ENCODE peak calls at places on chromosomes 13 and 19, in eight cellular contexts. W is H1, H is breast epithelium, Q is ascending aorta, R is IMR-90, Y is HFF-Myc, I is left lung, M is mucosa of descending colon. J is an unnamed sample.

GRCh38 chr19:37413243-37414084 is 42.6 kb downstream of the ZNF527 start:
- DNase-seq in Q (no peak), Y (no peak), M (no peak), W (no peak), R (no peak), I (no peak), H (no peak), J (no peak)

GRCh38 chr19:594265-594870 is 4.7 kb downstream of the HCN2 start:
- DNase-seq in H (no peak), Y (no peak), M (no peak), Q (no peak), I (no peak), R (no peak), W (no peak), J (no peak)

GRCh38 chr13:48562296-48563066 is 29.6 kb upstream of the RCBTB2 start:
- DNase-seq in W (no peak), I (no peak), R (no peak), H (no peak), Q (no peak), M (peak), Y (no peak), J (no peak)

GRCh38 chr13:110187501-110188161 is 119.3 kb downstream of the COL4A1 start:
- DNase-seq in H (no peak), R (peak), I (no peak), Q (no peak), W (no peak), M (no peak), Y (no peak), J (peak)

GRCh38 chr13:86591862-86592261 is 792.6 kb upstream of the SLITRK6 start:
- DNase-seq in Q (no peak), R (peak), H (no peak), I (no peak), Y (no peak), W (no peak), M (no peak), J (no peak)

GRCh38 chr19:50817941-50818858 is 5.4 kb downstream of the KLK1 start:
- DNase-seq in Y (no peak), Q (no peak), M (peak), H (no peak), I (no peak), W (peak), R (no peak), J (peak)

GRCh38 chr19:13234518-13234917 is 84.3 kb downstream of the IER2 start:
- DNase-seq in I (peak), Y (no peak), R (no peak), Q (no peak), H (no peak), M (peak), W (peak), J (peak)

GRCh38 chr19:58204566-58204965 is 21.7 kb downstream of the ZNF274 start:
- DNase-seq in W (no peak), I (no peak), Q (no peak), M (no peak), R (no peak), H (no peak), Y (no peak), J (no peak)

GRCh38 chr13:22114630-22115311 is 443.9 kb downstream of the FGF9 start:
- DNase-seq in R (peak), W (no peak), Y (no peak), I (no peak), H (no peak), Q (no peak), M (peak), J (no peak)

GRCh38 chr19:41753936-41754529 is 1.3 kb upstream of the CEACAM6 start:
- DNase-seq in H (no peak), R (peak), W (peak), Y (peak), Q (no peak), I (peak), M (peak), J (peak)

GRCh38 chr13:113819341-113819730 is 44.5 kb downstream of the GAS6 start:
- DNase-seq in R (no peak), Y (no peak), I (no peak), M (no peak), Q (no peak), W (no peak), H (no peak), J (no peak)

GRCh38 chr19:3645067-3645396 is 18.4 kb upstream of the CACTIN start:
- DNase-seq in W (no peak), I (no peak), R (no peak), M (no peak), Q (no peak), H (no peak), Y (no peak), J (no peak)

GRCh38 chr19:1046836-1047695 is 7.2 kb downstream of the ABCA7 start:
- DNase-seq in H (no peak), I (no peak), M (peak), W (no peak), Q (no peak), R (no peak), Y (no peak), J (no peak)

GRCh38 chr19:13974073-13974472 is 21.8 kb downstream of the DCAF15 start:
- DNase-seq in I (no peak), Q (no peak), H (no peak), R (no peak), M (peak), Y (no peak), W (peak), J (no peak)

GRCh38 chr19:3358919-3359849 is 7.2 kb upstream of the NFIC start:
- DNase-seq in R (peak), H (no peak), M (peak), Y (no peak), Q (no peak), I (peak), W (no peak), J (peak)

GRCh38 chr13:39012608-39013007 is 22.0 kb upstream of the STOML3 start:
- DNase-seq in Y (no peak), H (no peak), Q (no peak), M (no peak), I (no peak), W (peak), R (no peak), J (no peak)

GRCh38 chr13:98504371-98504963 is 72.4 kb downstream of the STK24 start:
- DNase-seq in H (no peak), M (no peak), I (no peak), R (no peak), W (no peak), Q (no peak), Y (no peak), J (no peak)

GRCh38 chr13:24694907-24695306 is 14.7 kb downstream of the ATP12A start:
- DNase-seq in M (no peak), H (no peak), R (no peak), W (no peak), Y (no peak), I (no peak), Q (no peak), J (no peak)

DNA sequence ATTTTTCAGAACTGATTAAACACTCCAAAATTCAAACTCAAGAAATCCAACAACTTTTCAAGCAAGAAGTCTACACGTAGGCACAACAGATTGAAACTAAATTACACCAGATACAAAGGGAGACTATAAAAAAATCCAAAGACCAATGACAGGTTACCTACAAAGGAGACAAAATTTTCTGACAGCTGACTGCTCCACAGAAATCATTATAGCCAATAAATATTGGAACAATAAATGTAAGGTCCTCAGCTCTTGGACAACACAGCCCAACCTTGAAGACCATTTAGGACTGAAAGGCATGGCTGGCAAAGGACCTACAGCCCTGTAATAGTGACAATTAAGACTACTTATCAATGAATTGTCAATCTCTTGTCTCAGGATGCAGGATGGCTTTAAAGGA is 15.9 kb downstream of the ZNF350 start:
- DNase-seq in W (no peak), H (no peak), M (no peak), Q (no peak), Y (no peak), I (no peak), R (no peak), J (no peak)
- H3K4me3 ChIP-seq in W (no peak), H (no peak), M (no peak), Q (peak), Y (no peak), I (no peak), R (no peak), J (no peak)

GRCh38 chr13:101417043-101417406 is 717 bp upstream of the NALCN start:
- DNase-seq in H (no peak), I (no peak), M (no peak), W (no peak), Y (no peak), R (peak), Q (no peak), J (no peak)

GRCh38 chr13:101412076-101412475 is 4.2 kb downstream of the NALCN start:
- DNase-seq in W (no peak), Q (no peak), R (no peak), M (no peak), Y (no peak), H (no peak), I (no peak), J (no peak)

GRCh38 chr13:101416181-101417042 is at the start of gene NALCN:
- DNase-seq in M (no peak), I (no peak), H (no peak), Q (no peak), Y (no peak), R (no peak), W (peak), J (peak)

GRCh38 chr13:101417501-101417900 is 1.2 kb upstream of the NALCN start:
- DNase-seq in I (no peak), W (no peak), R (no peak), M (no peak), Y (no peak), H (no peak), Q (no peak), J (no peak)

DNA sequence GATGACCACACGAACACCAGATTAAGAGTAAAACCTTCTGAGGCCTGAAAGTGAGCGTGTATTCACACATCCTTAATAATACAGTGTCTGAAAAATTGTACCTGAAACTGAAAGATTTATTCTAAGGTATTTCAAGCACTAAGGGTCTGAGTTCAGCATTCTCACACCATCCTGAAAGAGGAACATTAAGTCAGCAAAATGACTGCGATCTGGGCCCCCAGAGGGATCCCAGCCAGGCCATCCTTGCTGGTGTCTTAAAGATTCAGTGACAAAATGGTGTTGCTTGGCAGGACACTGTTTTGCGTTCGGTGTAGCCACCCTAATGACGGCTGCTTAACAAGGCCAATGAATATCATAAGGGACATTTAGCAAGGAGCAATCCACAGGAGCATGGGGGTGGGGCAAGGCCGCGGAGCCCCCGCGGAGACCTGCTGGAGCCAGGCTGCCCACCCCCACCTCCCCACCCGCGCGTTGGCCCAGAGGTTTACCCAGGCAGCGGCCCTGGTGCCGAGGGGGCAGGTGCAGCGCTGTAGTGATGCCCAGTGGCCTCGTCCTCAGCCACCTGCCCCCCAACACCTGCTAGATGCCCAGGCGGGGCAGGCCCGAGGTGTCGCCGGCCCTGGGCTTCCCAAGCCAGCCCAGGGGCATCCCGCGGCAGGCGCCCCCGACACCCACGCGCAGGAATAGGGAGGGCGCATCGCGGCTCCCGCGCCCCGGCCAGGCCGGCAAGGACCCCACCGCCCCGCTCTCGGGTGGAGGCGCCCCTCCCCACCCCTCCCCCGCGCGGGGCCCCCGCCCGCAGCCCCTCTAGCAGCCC is 742 bp downstream of the NALCN start:
- DNase-seq in Q (no peak), Y (no peak), M (no peak), I (no peak), R (no peak), H (no peak), W (peak), J (peak)
- H3K4me3 ChIP-seq in Q (peak), Y (peak), M (no peak), I (peak), R (peak), H (peak), W (peak), J (peak)

DNA sequence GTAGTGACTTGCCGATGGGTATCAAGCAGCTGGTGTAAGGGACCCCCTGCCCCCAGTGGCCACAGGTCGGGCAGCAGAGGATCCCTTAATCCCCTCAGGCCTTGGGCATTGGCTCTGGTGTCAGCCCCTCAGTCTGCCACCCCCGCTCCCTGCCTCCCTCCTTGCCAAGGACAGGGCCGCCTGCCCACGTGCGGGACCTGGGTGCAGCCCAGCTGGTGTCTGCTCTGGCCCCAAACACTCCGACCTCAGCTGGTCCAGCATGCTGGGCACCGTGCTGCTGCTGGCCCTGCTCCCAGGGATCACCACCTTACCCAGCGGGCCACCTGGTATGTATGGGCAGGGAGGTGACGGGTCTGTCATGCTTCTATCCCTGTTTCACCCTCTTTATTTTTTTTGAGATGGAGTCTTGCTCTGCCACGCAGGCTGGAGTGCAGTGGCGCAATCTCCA is at the start of gene TGFBR3L:
- DNase-seq in I (no peak), Y (no peak), W (no peak), H (no peak), M (no peak), Q (no peak), R (no peak), J (peak)
- H3K4me3 ChIP-seq in I (no peak), Y (no peak), W (no peak), H (no peak), M (no peak), Q (no peak), R (no peak), J (no peak)

GRCh38 chr13:77535448-77535847 is at the start of gene SCEL:
- DNase-seq in Y (no peak), I (no peak), M (peak), W (no peak), Q (no peak), R (no peak), H (no peak), J (no peak)
- H3K4me3 ChIP-seq in Y (no peak), I (peak), M (no peak), W (no peak), Q (no peak), R (no peak), H (no peak), J (no peak)

GRCh38 chr19:46408611-46409039 is 4.7 kb downstream of the CCDC8 start:
- DNase-seq in Y (no peak), H (no peak), W (no peak), Q (no peak), R (peak), M (peak), I (peak), J (peak)

GRCh38 chr19:46412034-46412982 is 1.1 kb downstream of the CCDC8 start:
- DNase-seq in H (no peak), I (no peak), Q (no peak), Y (no peak), W (no peak), M (no peak), R (no peak), J (no peak)

GRCh38 chr19:46411088-46412033 is 2.0 kb downstream of the CCDC8 start:
- DNase-seq in I (no peak), M (no peak), Q (no peak), Y (no peak), W (no peak), H (no peak), R (no peak), J (no peak)

GRCh38 chr19:46409146-46409545 is 4.2 kb downstream of the CCDC8 start:
- DNase-seq in H (no peak), R (no peak), M (no peak), Q (no peak), W (no peak), I (no peak), Y (no peak), J (no peak)

GRCh38 chr19:46410205-46411087 is 2.9 kb downstream of the CCDC8 start:
- DNase-seq in I (no peak), W (no peak), Q (no peak), R (no peak), Y (no peak), M (no peak), H (no peak), J (no peak)
- H3K4me3 ChIP-seq in I (peak), W (no peak), Q (peak), R (no peak), Y (peak), M (no peak), H (peak), J (peak)

DNA sequence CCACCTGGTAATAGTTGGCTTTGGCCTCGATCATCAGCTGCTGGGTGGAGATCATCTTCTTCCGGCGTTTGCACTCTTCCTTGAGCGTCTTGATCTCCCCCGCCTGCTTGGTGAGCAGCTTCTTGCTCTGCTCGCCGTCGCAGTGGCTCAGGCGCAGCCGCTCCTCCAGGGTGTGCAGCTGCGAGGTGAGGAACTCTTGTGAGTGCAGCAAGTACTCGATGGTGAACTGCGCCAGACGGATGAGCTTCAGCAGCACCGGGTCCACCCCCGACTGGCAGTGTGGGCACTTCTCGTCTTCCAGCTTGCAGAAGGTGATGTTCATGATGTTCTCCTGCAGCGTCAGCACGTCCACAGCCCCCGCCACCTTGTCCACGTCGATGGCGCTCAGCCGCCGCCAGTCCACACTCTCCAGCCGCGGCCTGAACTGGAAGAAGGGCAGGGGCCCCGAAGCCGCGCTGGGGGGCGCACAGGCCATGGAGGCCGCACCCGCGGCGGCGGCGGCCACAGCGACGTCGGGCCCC is 3.2 kb downstream of the DZIP1 start:
- DNase-seq in R (peak), H (no peak), I (no peak), W (peak), Y (no peak), M (peak), Q (no peak), J (no peak)
- H3K4me3 ChIP-seq in R (peak), H (peak), I (peak), W (peak), Y (peak), M (no peak), Q (peak), J (no peak)